ENCODE peak calls at places on chromosome 5, in five cellular contexts. One of them, this sample, is unnamed.

GRCh38 chr5:74550927-74551326 is 89.6 kb downstream of the ENC1 start:
- DNase-seq in posterior vena cava: no peak
- DNase-seq in GM04504: no peak
- DNase-seq in kidney glomerular epithelial cell: no peak
- DNase-seq in stomach: no peak
- DNase-seq in this sample: no peak

GRCh38 chr5:106454651-106455415 is 1215.9 kb downstream of the EFNA5 start:
- DNase-seq in posterior vena cava: no peak
- DNase-seq in GM04504: no peak
- DNase-seq in kidney glomerular epithelial cell: peak
- DNase-seq in stomach: no peak
- DNase-seq in this sample: no peak

GRCh38 chr5:79743846-79744605 is 54.4 kb downstream of the CMYA5 start:
- DNase-seq in posterior vena cava: no peak
- DNase-seq in GM04504: peak
- DNase-seq in kidney glomerular epithelial cell: peak
- DNase-seq in stomach: no peak
- DNase-seq in this sample: peak

GRCh38 chr5:110413856-110414255 is 312.6 kb downstream of the TMEM232 start:
- DNase-seq in posterior vena cava: no peak
- DNase-seq in GM04504: no peak
- DNase-seq in kidney glomerular epithelial cell: peak
- DNase-seq in stomach: no peak
- DNase-seq in this sample: peak

GRCh38 chr5:140213370-140213983 is 38.5 kb downstream of the CYSTM1 start:
- DNase-seq in posterior vena cava: no peak
- DNase-seq in GM04504: no peak
- DNase-seq in kidney glomerular epithelial cell: no peak
- DNase-seq in stomach: no peak
- DNase-seq in this sample: no peak

GRCh38 chr5:125232779-125233230 is 486.4 kb upstream of the ZNF608 start:
- DNase-seq in posterior vena cava: no peak
- DNase-seq in GM04504: peak
- DNase-seq in kidney glomerular epithelial cell: no peak
- DNase-seq in stomach: no peak
- DNase-seq in this sample: peak

GRCh38 chr5:115246361-115246991 is 16.2 kb downstream of the PGGT1B start:
- DNase-seq in posterior vena cava: no peak
- DNase-seq in GM04504: no peak
- DNase-seq in kidney glomerular epithelial cell: peak
- DNase-seq in stomach: no peak
- DNase-seq in this sample: peak

GRCh38 chr5:111834926-111835599 is 78.1 kb upstream of the NREP start:
- DNase-seq in posterior vena cava: no peak
- DNase-seq in GM04504: no peak
- DNase-seq in kidney glomerular epithelial cell: no peak
- DNase-seq in stomach: no peak
- DNase-seq in this sample: peak

GRCh38 chr5:167339205-167339604 is 952.2 kb upstream of the WWC1 start:
- DNase-seq in posterior vena cava: no peak
- DNase-seq in GM04504: no peak
- DNase-seq in kidney glomerular epithelial cell: no peak
- DNase-seq in stomach: no peak
- DNase-seq in this sample: no peak

GRCh38 chr5:65482727-65483473 is 1.2 kb upstream of the ADAMTS6 start:
- DNase-seq in posterior vena cava: no peak
- DNase-seq in GM04504: peak
- DNase-seq in kidney glomerular epithelial cell: peak
- DNase-seq in stomach: no peak
- DNase-seq in this sample: peak

GRCh38 chr5:176644878-176645670 is 2.2 kb upstream of the TSPAN17 start:
- DNase-seq in posterior vena cava: no peak
- DNase-seq in GM04504: no peak
- DNase-seq in kidney glomerular epithelial cell: no peak
- DNase-seq in stomach: no peak
- DNase-seq in this sample: no peak

GRCh38 chr5:147578228-147579024 is 68.6 kb upstream of the DPYSL3 start:
- DNase-seq in posterior vena cava: no peak
- DNase-seq in GM04504: peak
- DNase-seq in kidney glomerular epithelial cell: peak
- DNase-seq in stomach: no peak
- DNase-seq in this sample: peak

GRCh38 chr5:14204011-14204670 is 61.0 kb downstream of the TRIO start:
- DNase-seq in posterior vena cava: no peak
- DNase-seq in GM04504: no peak
- DNase-seq in kidney glomerular epithelial cell: peak
- DNase-seq in stomach: no peak
- DNase-seq in this sample: no peak

GRCh38 chr5:26833596-26833995 is 204.8 kb downstream of the CDH9 start:
- DNase-seq in posterior vena cava: no peak
- DNase-seq in GM04504: no peak
- DNase-seq in kidney glomerular epithelial cell: no peak
- DNase-seq in stomach: no peak
- DNase-seq in this sample: no peak

GRCh38 chr5:5409151-5409810 is 13.2 kb upstream of the ICE1 start:
- DNase-seq in posterior vena cava: no peak
- DNase-seq in GM04504: no peak
- DNase-seq in kidney glomerular epithelial cell: no peak
- DNase-seq in stomach: no peak
- DNase-seq in this sample: no peak

GRCh38 chr5:143791848-143792701 is 19.9 kb upstream of the HMHB1 start:
- DNase-seq in posterior vena cava: no peak
- DNase-seq in GM04504: no peak
- DNase-seq in kidney glomerular epithelial cell: no peak
- DNase-seq in stomach: no peak
- DNase-seq in this sample: no peak

GRCh38 chr5:105817906-105818305 is 1852.8 kb downstream of the EFNA5 start:
- DNase-seq in posterior vena cava: no peak
- DNase-seq in GM04504: peak
- DNase-seq in kidney glomerular epithelial cell: no peak
- DNase-seq in stomach: no peak
- DNase-seq in this sample: no peak

GRCh38 chr5:86665984-86666760 is 48.4 kb downstream of the COX7C start:
- DNase-seq in posterior vena cava: no peak
- DNase-seq in GM04504: no peak
- DNase-seq in kidney glomerular epithelial cell: no peak
- DNase-seq in stomach: no peak
- DNase-seq in this sample: no peak

GRCh38 chr5:142253938-142254895 is 70.6 kb downstream of the SPRY4 start:
- DNase-seq in posterior vena cava: no peak
- DNase-seq in GM04504: peak
- DNase-seq in kidney glomerular epithelial cell: no peak
- DNase-seq in stomach: no peak
- DNase-seq in this sample: peak

GRCh38 chr5:112329429-112330090 is 89.5 kb downstream of the EPB41L4A start:
- DNase-seq in posterior vena cava: no peak
- DNase-seq in GM04504: no peak
- DNase-seq in kidney glomerular epithelial cell: no peak
- DNase-seq in stomach: no peak
- DNase-seq in this sample: no peak

GRCh38 chr5:127311349-127311748 is 20.8 kb downstream of the MEGF10 start:
- DNase-seq in posterior vena cava: no peak
- DNase-seq in GM04504: no peak
- DNase-seq in kidney glomerular epithelial cell: no peak
- DNase-seq in stomach: no peak
- DNase-seq in this sample: no peak

GRCh38 chr5:150538007-150538917 is 30.3 kb downstream of the NDST1 start:
- DNase-seq in posterior vena cava: no peak
- DNase-seq in GM04504: no peak
- DNase-seq in kidney glomerular epithelial cell: peak
- DNase-seq in stomach: no peak
- DNase-seq in this sample: peak

GRCh38 chr5:180830253-180831138 is 27.9 kb upstream of the MGAT1 start:
- DNase-seq in posterior vena cava: peak
- DNase-seq in GM04504: no peak
- DNase-seq in kidney glomerular epithelial cell: no peak
- DNase-seq in stomach: peak
- DNase-seq in this sample: peak

GRCh38 chr5:17378346-17378984 is 119.6 kb upstream of the TAF11L2 start:
- DNase-seq in posterior vena cava: no peak
- DNase-seq in GM04504: peak
- DNase-seq in kidney glomerular epithelial cell: no peak
- DNase-seq in stomach: no peak
- DNase-seq in this sample: peak

GRCh38 chr5:54681036-54681435 is 163.5 kb downstream of the SNX18 start:
- DNase-seq in posterior vena cava: no peak
- DNase-seq in GM04504: no peak
- DNase-seq in kidney glomerular epithelial cell: no peak
- DNase-seq in stomach: no peak
- DNase-seq in this sample: peak

GRCh38 chr5:146048994-146049703 is 56.2 kb downstream of the PLAC8L1 start:
- DNase-seq in posterior vena cava: no peak
- DNase-seq in GM04504: peak
- DNase-seq in kidney glomerular epithelial cell: peak
- DNase-seq in stomach: peak
- DNase-seq in this sample: peak

GRCh38 chr5:158546748-158547147 is 553.0 kb downstream of the EBF1 start:
- DNase-seq in posterior vena cava: no peak
- DNase-seq in GM04504: peak
- DNase-seq in kidney glomerular epithelial cell: no peak
- DNase-seq in stomach: no peak
- DNase-seq in this sample: peak

GRCh38 chr5:134142088-134142487 is 27.6 kb downstream of the TCF7 start:
- DNase-seq in posterior vena cava: peak
- DNase-seq in GM04504: no peak
- DNase-seq in kidney glomerular epithelial cell: no peak
- DNase-seq in stomach: peak
- DNase-seq in this sample: no peak

GRCh38 chr5:56565693-56566092 is 249.7 kb upstream of the MAP3K1 start:
- DNase-seq in posterior vena cava: no peak
- DNase-seq in GM04504: no peak
- DNase-seq in kidney glomerular epithelial cell: no peak
- DNase-seq in stomach: no peak
- DNase-seq in this sample: no peak

GRCh38 chr5:60700347-60700815 is 415 bp upstream of the DEPDC1B start:
- DNase-seq in posterior vena cava: no peak
- DNase-seq in GM04504: peak
- DNase-seq in kidney glomerular epithelial cell: no peak
- DNase-seq in stomach: peak
- DNase-seq in this sample: peak

GRCh38 chr5:180627386-180628120 is 21.8 kb downstream of the FLT4 start:
- DNase-seq in posterior vena cava: no peak
- DNase-seq in GM04504: no peak
- DNase-seq in kidney glomerular epithelial cell: no peak
- DNase-seq in stomach: no peak
- DNase-seq in this sample: no peak

GRCh38 chr5:80937591-80937990 is 22.6 kb upstream of the RASGRF2 start:
- DNase-seq in posterior vena cava: no peak
- DNase-seq in GM04504: no peak
- DNase-seq in kidney glomerular epithelial cell: no peak
- DNase-seq in stomach: no peak
- DNase-seq in this sample: no peak

GRCh38 chr5:14945021-14945420 is 73.4 kb upstream of the ANKH start:
- DNase-seq in posterior vena cava: no peak
- DNase-seq in GM04504: no peak
- DNase-seq in kidney glomerular epithelial cell: no peak
- DNase-seq in stomach: no peak
- DNase-seq in this sample: no peak

GRCh38 chr5:57262533-57262932 is 88.7 kb downstream of the GPBP1 start:
- DNase-seq in posterior vena cava: no peak
- DNase-seq in GM04504: no peak
- DNase-seq in kidney glomerular epithelial cell: no peak
- DNase-seq in stomach: no peak
- DNase-seq in this sample: no peak

GRCh38 chr5:72455477-72455876 is 51.7 kb downstream of the ZNF366 start:
- DNase-seq in posterior vena cava: peak
- DNase-seq in GM04504: no peak
- DNase-seq in kidney glomerular epithelial cell: no peak
- DNase-seq in stomach: no peak
- DNase-seq in this sample: no peak

GRCh38 chr5:100562821-100563220 is 27.6 kb downstream of the FAM174A start:
- DNase-seq in posterior vena cava: no peak
- DNase-seq in GM04504: no peak
- DNase-seq in kidney glomerular epithelial cell: no peak
- DNase-seq in stomach: no peak
- DNase-seq in this sample: no peak

GRCh38 chr5:168916266-168916665 is 337.1 kb upstream of the PANK3 start:
- DNase-seq in posterior vena cava: peak
- DNase-seq in GM04504: peak
- DNase-seq in kidney glomerular epithelial cell: peak
- DNase-seq in stomach: no peak
- DNase-seq in this sample: peak

GRCh38 chr5:77431286-77431685 is 60.8 kb downstream of the WDR41 start:
- DNase-seq in posterior vena cava: no peak
- DNase-seq in GM04504: no peak
- DNase-seq in kidney glomerular epithelial cell: no peak
- DNase-seq in stomach: no peak
- DNase-seq in this sample: no peak

GRCh38 chr5:89451263-89451662 is 568.3 kb upstream of the MEF2C start:
- DNase-seq in posterior vena cava: no peak
- DNase-seq in GM04504: no peak
- DNase-seq in kidney glomerular epithelial cell: no peak
- DNase-seq in stomach: no peak
- DNase-seq in this sample: no peak

This sample was measured in GM03348.